ENCODE peak calls at places on chromosomes 13 and 19, in four cellular contexts. L is foreskin fibroblast; O is CD4-positive, alpha-beta T cell; R is neural crest cell. I is an unnamed sample.

GRCh38 chr19:15297416-15298224 is 34.7 kb downstream of the BRD4 start:
- DNase-seq in L (peak; percentile 87), O (no peak), R (no peak), I (no peak)

GRCh38 chr13:20945952-20946383 is 43.4 kb upstream of the XPO4 start:
- DNase-seq in L (peak; percentile 33), O (no peak), R (no peak), I (no peak)

GRCh38 chr19:18520848-18521691 is 800 bp downstream of the ELL start:
- DNase-seq in L (peak; percentile 31), O (peak; percentile 38), R (peak; percentile 33), I (no peak)

GRCh38 chr13:29386246-29386645 is 209.2 kb downstream of the SLC7A1 start:
- DNase-seq in L (no peak), O (no peak), R (no peak), I (no peak)

GRCh38 chr19:47020992-47021496 is 1.4 kb downstream of the NPAS1 start:
- DNase-seq in L (peak; percentile 23), O (no peak), R (no peak), I (no peak)

GRCh38 chr13:111908981-111909380 is 158.0 kb upstream of the SOX1 start:
- DNase-seq in L (no peak), O (no peak), R (no peak), I (no peak)

GRCh38 chr13:26688286-26688685 is 72.3 kb downstream of the GPR12 start:
- DNase-seq in L (no peak), O (no peak), R (no peak), I (no peak)

GRCh38 chr13:30319703-30320102 is 12.4 kb upstream of the KATNAL1 start:
- DNase-seq in L (no peak), O (no peak), R (no peak), I (no peak)

GRCh38 chr13:57877596-57877995 is 246.1 kb downstream of the PCDH17 start:
- DNase-seq in L (no peak), O (no peak), R (no peak), I (no peak)

DNA sequence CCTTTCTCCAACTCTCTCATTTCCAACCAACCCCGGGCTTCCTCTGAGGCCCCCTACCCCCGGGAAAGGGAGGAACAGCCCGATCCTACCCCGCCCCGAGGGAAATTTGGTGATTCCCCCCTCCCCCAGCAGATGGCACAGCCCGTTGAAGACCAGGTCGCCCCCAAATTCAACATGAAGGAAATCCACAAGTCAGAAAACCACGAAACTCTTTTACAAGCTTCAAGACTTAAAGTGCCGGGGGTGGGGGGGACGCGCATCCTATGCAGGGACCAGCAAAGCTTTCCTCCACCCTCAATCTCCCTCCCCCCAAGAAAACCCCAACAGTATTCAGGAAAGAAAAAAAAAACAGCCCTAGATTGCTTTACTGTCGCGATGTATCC is 1.8 kb downstream of the TCF3 start:
- DNase-seq in L (peak; percentile 42), O (no peak), R (no peak), I (no peak)
- TF ChIP-seq CTCF in L (no peak), O (no peak), R (peak; percentile 18), I (no peak)

GRCh38 chr19:17512574-17512939 is 1.1 kb downstream of the PGLS start:
- DNase-seq in L (no peak), O (no peak), R (no peak), I (no peak)
- TF ChIP-seq CTCF in L (no peak), O (no peak), R (no peak), I (no peak)

GRCh38 chr13:110352735-110353134 is 45.7 kb downstream of the COL4A2 start:
- DNase-seq in L (no peak), O (no peak), R (no peak), I (no peak)
- TF ChIP-seq CTCF in L (no peak), O (no peak), R (peak; percentile 14), I (no peak)

GRCh38 chr19:12884202-12884601 is 2.8 kb downstream of the KLF1 start:
- DNase-seq in L (no peak), O (no peak), R (no peak), I (no peak)

GRCh38 chr19:12886943-12887747 is at the start of gene KLF1:
- DNase-seq in L (no peak), O (no peak), R (no peak), I (no peak)

GRCh38 chr19:12884926-12885748 is 1.9 kb downstream of the KLF1 start:
- DNase-seq in L (peak; percentile 74), O (peak; percentile 86), R (peak; percentile 48), I (no peak)

GRCh38 chr19:12884627-12884925 is 2.4 kb downstream of the KLF1 start:
- DNase-seq in L (no peak), O (no peak), R (no peak), I (no peak)

GRCh38 chr19:12885749-12886706 is 973 bp downstream of the KLF1 start:
- DNase-seq in L (no peak), O (no peak), R (no peak), I (no peak)
- TF ChIP-seq CTCF in L (no peak), O (peak; percentile 34), R (no peak), I (no peak)

GRCh38 chr13:32914686-32915085 is 101.5 kb upstream of the KL start:
- DNase-seq in L (no peak), O (no peak), R (no peak), I (no peak)

GRCh38 chr13:32905864-32906180 is 110.4 kb upstream of the KL start:
- DNase-seq in L (peak; percentile 70), O (no peak), R (no peak), I (no peak)

GRCh38 chr13:32910530-32910929 is 105.7 kb upstream of the KL start:
- DNase-seq in L (peak; percentile 4), O (no peak), R (no peak), I (no peak)

GRCh38 chr13:32917504-32917903 is 98.7 kb upstream of the KL start:
- DNase-seq in L (no peak), O (no peak), R (no peak), I (no peak)

GRCh38 chr13:32911506-32911905 is 104.7 kb upstream of the KL start:
- DNase-seq in L (peak; percentile 57), O (no peak), R (no peak), I (peak; percentile 30)
- TF ChIP-seq CTCF in L (peak; percentile 47), O (no peak), R (peak; percentile 51), I (peak; percentile 65)

GRCh38 chr13:85170372-85170771 is 628.8 kb downstream of the SLITRK6 start:
- DNase-seq in L (no peak), O (no peak), R (no peak), I (no peak)
- TF ChIP-seq CTCF in L (no peak), O (no peak), R (no peak), I (no peak)

GRCh38 chr13:112932971-112933370 is 36.0 kb upstream of the MCF2L start:
- DNase-seq in L (no peak), O (no peak), R (no peak), I (no peak)

GRCh38 chr13:112928958-112929777 is 39.8 kb upstream of the MCF2L start:
- DNase-seq in L (peak; percentile 71), O (no peak), R (no peak), I (no peak)

GRCh38 chr13:112929778-112930055 is 39.3 kb upstream of the MCF2L start:
- DNase-seq in L (no peak), O (no peak), R (no peak), I (no peak)

GRCh38 chr13:112930192-112930591 is 38.8 kb upstream of the MCF2L start:
- DNase-seq in L (no peak), O (no peak), R (no peak), I (no peak)

GRCh38 chr13:112931028-112931934 is 37.7 kb upstream of the MCF2L start:
- DNase-seq in L (peak; percentile 63), O (no peak), R (peak; percentile 54), I (no peak)
- TF ChIP-seq CTCF in L (peak; percentile 84), O (no peak), R (peak; percentile 69), I (peak; percentile 52)

GRCh38 chr13:75685239-75685697 is 49.1 kb downstream of the LMO7 start:
- DNase-seq in L (peak; percentile 92), O (no peak), R (no peak), I (no peak)
- TF ChIP-seq CTCF in L (peak; percentile 66), O (no peak), R (no peak), I (peak; percentile 18)

I was measured in D721Med.